ENCODE peak calls at places on chromosomes 7 and 10, in five cellular contexts. J is GM06990, M is PC-9, O is right lobe of liver, E is foreskin fibroblast. U is an unnamed sample.

GRCh38 chr10:89206402-89207180 is 526 bp downstream of the CH25H start:
- DNase-seq in J (peak; percentile 34), M (no peak), O (no peak), E (peak; percentile 78), U (no peak)

GRCh38 chr10:113381906-113382562 is 170.8 kb upstream of the HABP2 start:
- DNase-seq in J (no peak), M (no peak), O (no peak), E (peak; percentile 54), U (no peak)

GRCh38 chr10:93126484-93127052 is 52.9 kb downstream of the CYP26A1 start:
- DNase-seq in J (no peak), M (no peak), O (no peak), E (no peak), U (no peak)

GRCh38 chr7:30682131-30683083 is at the start of gene CRHR2:
- DNase-seq in J (no peak), M (no peak), O (no peak), E (no peak), U (no peak)

GRCh38 chr10:96612052-96612830 is 25.4 kb upstream of the TM9SF3 start:
- DNase-seq in J (no peak), M (no peak), O (no peak), E (no peak), U (no peak)

GRCh38 chr10:5095687-5096086 is 1.5 kb downstream of the AKR1C3 start:
- DNase-seq in J (no peak), M (no peak), O (no peak), E (no peak), U (no peak)

GRCh38 chr10:52644678-52645434 is 127.7 kb downstream of the MBL2 start:
- DNase-seq in J (no peak), M (no peak), O (peak; percentile 52), E (peak; percentile 63), U (no peak)

GRCh38 chr7:537911-538634 is 18.4 kb upstream of the PDGFA start:
- DNase-seq in J (no peak), M (peak; percentile 89), O (no peak), E (peak; percentile 94), U (peak; percentile 63)

GRCh38 chr7:105611856-105612775 is 30.8 kb upstream of the EFCAB10 start:
- DNase-seq in J (no peak), M (no peak), O (no peak), E (peak; percentile 21), U (no peak)

GRCh38 chr10:60203993-60204618 is 185.6 kb downstream of the ANK3 start:
- DNase-seq in J (no peak), M (peak; percentile 35), O (no peak), E (peak; percentile 62), U (no peak)

GRCh38 chr7:122944682-122945303 is 50.7 kb downstream of the TAS2R16 start:
- DNase-seq in J (no peak), M (no peak), O (no peak), E (peak; percentile 0), U (no peak)

GRCh38 chr7:140229591-140230516 is 53.1 kb upstream of the KDM7A start:
- DNase-seq in J (peak; percentile 80), M (no peak), O (no peak), E (no peak), U (no peak)

GRCh38 chr7:30351724-30352123 is 67.3 kb downstream of the ZNRF2 start:
- DNase-seq in J (no peak), M (no peak), O (no peak), E (no peak), U (no peak)

GRCh38 chr10:88472540-88472939 is 110.6 kb downstream of the RNLS start:
- DNase-seq in J (no peak), M (no peak), O (no peak), E (peak; percentile 39), U (no peak)

GRCh38 chr7:138842111-138842510 is 44.1 kb upstream of the ATP6V0A4 start:
- DNase-seq in J (no peak), M (no peak), O (no peak), E (peak; percentile 34), U (peak; percentile 16)

GRCh38 chr10:103968441-103969391 is 1.8 kb downstream of the SLK start:
- DNase-seq in J (no peak), M (no peak), O (no peak), E (peak; percentile 32), U (no peak)

GRCh38 chr7:149707448-149707886 is 65.9 kb downstream of the ZNF467 start:
- DNase-seq in J (no peak), M (peak; percentile 63), O (no peak), E (peak; percentile 30), U (no peak)

GRCh38 chr7:119350334-119350733 is 922.6 kb upstream of the KCND2 start:
- DNase-seq in J (no peak), M (no peak), O (no peak), E (no peak), U (no peak)

GRCh38 chr10:124026337-124026939 is 67.0 kb downstream of the CHST15 start:
- DNase-seq in J (no peak), M (no peak), O (no peak), E (no peak), U (no peak)

GRCh38 chr10:64170791-64171190 is 649.6 kb downstream of the REEP3 start:
- DNase-seq in J (no peak), M (no peak), O (no peak), E (no peak), U (no peak)

GRCh38 chr10:43375401-43376020 is 4.1 kb downstream of the FXYD4 start:
- DNase-seq in J (no peak), M (peak; percentile 63), O (no peak), E (no peak), U (no peak)

GRCh38 chr7:18081617-18082016 is 54.0 kb upstream of the PRPS1L1 start:
- DNase-seq in J (no peak), M (no peak), O (no peak), E (no peak), U (no peak)

GRCh38 chr7:142001163-142001874 is 5.6 kb downstream of the MGAM start:
- DNase-seq in J (no peak), M (no peak), O (no peak), E (no peak), U (no peak)

GRCh38 chr10:80786322-80786721 is 248.6 kb downstream of the SH2D4B start:
- DNase-seq in J (no peak), M (no peak), O (no peak), E (no peak), U (no peak)

GRCh38 chr7:105304040-105304895 is 84.5 kb downstream of the SRPK2 start:
- DNase-seq in J (peak; percentile 32), M (no peak), O (no peak), E (peak; percentile 52), U (peak; percentile 7)

GRCh38 chr7:33757050-33757449 is 148.3 kb upstream of the BMPER start:
- DNase-seq in J (no peak), M (no peak), O (no peak), E (no peak), U (no peak)

GRCh38 chr10:75972494-75973276 is 541.3 kb downstream of the LRMDA start:
- DNase-seq in J (no peak), M (no peak), O (no peak), E (peak; percentile 77), U (peak; percentile 18)

GRCh38 chr7:135980665-135981180 is 3.6 kb upstream of the MTPN start:
- DNase-seq in J (peak; percentile 62), M (peak; percentile 52), O (no peak), E (peak; percentile 77), U (no peak)

GRCh38 chr10:17235136-17235535 is 7.1 kb downstream of the VIM start:
- DNase-seq in J (no peak), M (no peak), O (no peak), E (peak; percentile 52), U (no peak)
- TF ChIP-seq CTCF in J (no peak), M (no peak), O (no peak), E (no peak), U (no peak)

DNA sequence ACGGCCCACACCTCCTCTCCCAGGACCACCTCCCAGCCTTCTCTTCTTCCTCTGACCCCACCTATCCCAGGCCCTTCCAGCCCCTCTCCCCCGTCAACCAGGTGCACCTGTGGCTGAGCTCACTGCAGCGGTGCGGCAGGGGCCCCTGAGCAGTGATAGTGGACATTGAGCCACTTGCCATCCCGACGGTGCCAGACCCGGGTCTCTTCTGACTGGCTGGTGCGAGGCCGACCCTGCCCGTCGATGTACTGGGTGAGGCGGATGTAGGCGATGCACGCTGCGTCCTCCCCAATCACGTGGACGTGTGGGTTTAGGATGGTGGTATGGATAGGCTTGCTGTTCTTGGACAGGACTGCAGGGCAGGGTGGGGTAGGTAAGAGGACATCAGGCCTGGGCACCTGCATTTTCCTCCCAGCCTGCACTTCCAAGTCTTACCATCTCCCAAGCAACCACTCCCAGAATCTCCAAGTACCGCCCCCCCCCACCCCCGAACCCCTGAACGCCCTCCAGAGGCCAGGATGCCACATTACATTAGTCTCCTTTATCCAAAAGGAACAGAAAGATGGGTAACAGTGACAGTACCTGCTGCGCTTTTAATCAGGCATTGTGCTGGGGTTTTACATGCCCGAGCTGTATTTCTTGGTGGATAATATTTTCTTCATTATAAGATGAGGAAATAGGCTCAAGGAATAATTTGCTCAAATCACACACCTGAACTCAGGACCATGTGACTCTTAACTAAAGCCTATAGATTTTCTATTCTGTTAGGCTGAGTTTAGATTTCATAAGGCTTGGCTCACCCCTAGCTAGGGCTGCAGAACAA is 3.7 kb upstream of the NDST2 start:
- DNase-seq in J (no peak), M (no peak), O (no peak), E (no peak), U (no peak)
- TF ChIP-seq CTCF in J (peak; percentile 24), M (peak; percentile 68), O (no peak), E (no peak), U (no peak)

GRCh38 chr7:78379148-78379547 is 580.6 kb downstream of the PHTF2 start:
- DNase-seq in J (no peak), M (no peak), O (no peak), E (peak; percentile 56), U (peak; percentile 4)

GRCh38 chr7:78383096-78383495 is 584.5 kb downstream of the PHTF2 start:
- DNase-seq in J (no peak), M (no peak), O (no peak), E (no peak), U (no peak)

DNA sequence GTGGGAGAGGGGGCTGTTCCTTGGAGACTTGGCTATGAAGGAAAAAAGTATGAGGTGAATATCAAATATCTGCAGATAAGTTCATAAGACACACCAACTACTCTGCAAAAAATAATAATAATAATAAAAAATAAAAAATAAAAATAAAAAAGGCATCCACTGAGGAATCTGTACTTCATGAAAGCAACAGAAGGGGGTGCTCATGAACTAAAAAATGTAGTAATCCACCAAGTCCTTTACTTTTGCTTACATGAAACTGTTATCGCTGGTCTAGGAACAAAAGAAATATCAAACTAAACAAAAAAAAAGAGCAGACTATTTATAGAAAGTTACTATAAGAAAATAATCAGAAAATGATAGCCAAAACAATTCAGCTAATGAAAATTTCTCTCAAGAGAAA is 579.0 kb downstream of the PHTF2 start:
- DNase-seq in J (no peak), M (no peak), O (no peak), E (no peak), U (no peak)
- TF ChIP-seq CTCF in J (no peak), M (peak; percentile 17), O (no peak), E (no peak), U (no peak)

GRCh38 chr7:104252409-104253134 is 44.8 kb upstream of the ORC5 start:
- DNase-seq in J (no peak), M (no peak), O (no peak), E (no peak), U (no peak)
- TF ChIP-seq CTCF in J (peak; percentile 7), M (peak; percentile 33), O (peak; percentile 30), E (no peak), U (peak; percentile 28)

U was measured in AG04450.